ENCODE peak calls at places on chromosome 20, in nine cellular contexts. O is bronchial epithelial cell, B is tibial nerve, M is LoVo, N is AML-193, W is GM10248, P is NCI-H1105, C is NCI-H2081, X is activated gamma-delta T cell treated with Interleukin-2 at 50 U/mL for 16 hours. S is an unnamed sample.

GRCh38 chr20:7695622-7696021 is 244.6 kb downstream of the HAO1 start:
- DNase-seq in O (peak), B (no peak), M (no peak), N (no peak), W (no peak), P (no peak), C (no peak), X (no peak), S (no peak)

GRCh38 chr20:62875419-62876355 is 14.1 kb upstream of the TCFL5 start:
- DNase-seq in O (peak), B (peak), M (peak), N (no peak), W (no peak), P (peak), C (peak), X (no peak), S (peak)

GRCh38 chr20:61807426-61808160 is 258.1 kb downstream of the TAF4 start:
- DNase-seq in O (no peak), B (no peak), M (no peak), N (no peak), W (no peak), P (no peak), C (no peak), X (no peak), S (no peak)

GRCh38 chr20:57211949-57212889 is 54.2 kb downstream of the BMP7 start:
- DNase-seq in O (peak), B (peak), M (peak), N (no peak), W (no peak), P (no peak), C (no peak), X (no peak), S (peak)

GRCh38 chr20:24862606-24863005 is 86.5 kb upstream of the CST7 start:
- DNase-seq in O (no peak), B (no peak), M (no peak), N (no peak), W (no peak), P (no peak), C (no peak), X (no peak), S (no peak)

GRCh38 chr20:32336918-32337347 is 21.2 kb upstream of the ASXL1 start:
- DNase-seq in O (peak), B (peak), M (peak), N (peak), W (no peak), P (no peak), C (peak), X (no peak), S (peak)

GRCh38 chr20:2692036-2692885 is at the start of gene EBF4:
- DNase-seq in O (no peak), B (peak), M (no peak), N (no peak), W (peak), P (peak), C (no peak), X (peak), S (peak)

GRCh38 chr20:36538026-36538764 is 3.1 kb upstream of the MYL9 start:
- DNase-seq in O (no peak), B (no peak), M (no peak), N (no peak), W (no peak), P (no peak), C (no peak), X (no peak), S (no peak)

GRCh38 chr20:63268671-63269439 is 3.8 kb upstream of the ARFGAP1 start:
- DNase-seq in O (peak), B (no peak), M (no peak), N (no peak), W (no peak), P (no peak), C (no peak), X (no peak), S (no peak)

GRCh38 chr20:52595492-52595891 is 376.7 kb upstream of the TSHZ2 start:
- DNase-seq in O (no peak), B (no peak), M (no peak), N (no peak), W (no peak), P (no peak), C (no peak), X (no peak), S (no peak)

GRCh38 chr20:24479595-24479994 is 10.2 kb downstream of the SYNDIG1 start:
- DNase-seq in O (no peak), B (no peak), M (no peak), N (no peak), W (no peak), P (no peak), C (no peak), X (no peak), S (no peak)

GRCh38 chr20:17555106-17555505 is 14.8 kb upstream of the DSTN start:
- DNase-seq in O (no peak), B (no peak), M (no peak), N (no peak), W (no peak), P (no peak), C (no peak), X (no peak), S (no peak)

GRCh38 chr20:21251278-21251677 is 51.9 kb upstream of the XRN2 start:
- DNase-seq in O (peak), B (no peak), M (no peak), N (no peak), W (no peak), P (no peak), C (no peak), X (no peak), S (no peak)

GRCh38 chr20:50027611-50028105 is 44.9 kb downstream of the SNAI1 start:
- DNase-seq in O (peak), B (no peak), M (no peak), N (no peak), W (no peak), P (no peak), C (no peak), X (no peak), S (no peak)

GRCh38 chr20:9570612-9571011 is 56.2 kb downstream of the LAMP5 start:
- DNase-seq in O (no peak), B (no peak), M (no peak), N (no peak), W (no peak), P (no peak), C (no peak), X (no peak), S (no peak)

GRCh38 chr20:37282558-37282957 is 6.9 kb upstream of the MANBAL start:
- DNase-seq in O (peak), B (no peak), M (no peak), N (no peak), W (no peak), P (no peak), C (no peak), X (no peak), S (no peak)

GRCh38 chr20:41361757-41362747 is 4.6 kb downstream of the EMILIN3 start:
- DNase-seq in O (no peak), B (no peak), M (no peak), N (no peak), W (no peak), P (peak), C (no peak), X (no peak), S (no peak)

GRCh38 chr20:19757973-19758887 is at the start of gene RIN2:
- DNase-seq in O (peak), B (peak), M (peak), N (peak), W (peak), P (peak), C (peak), X (no peak), S (peak)

GRCh38 chr20:44483112-44483511 is 7.4 kb downstream of the TTPAL start:
- DNase-seq in O (no peak), B (no peak), M (no peak), N (no peak), W (no peak), P (no peak), C (no peak), X (no peak), S (no peak)

GRCh38 chr20:57332105-57333089 is 2.8 kb downstream of the SPO11 start:
- DNase-seq in O (peak), B (no peak), M (peak), N (no peak), W (no peak), P (no peak), C (no peak), X (no peak), S (no peak)

GRCh38 chr20:20637998-20638397 is 74.4 kb downstream of the RALGAPA2 start:
- DNase-seq in O (no peak), B (no peak), M (no peak), N (no peak), W (no peak), P (no peak), C (no peak), X (no peak), S (no peak)

GRCh38 chr20:34627458-34627857 is 49.4 kb downstream of the PIGU start:
- DNase-seq in O (no peak), B (no peak), M (peak), N (no peak), W (no peak), P (no peak), C (no peak), X (no peak), S (peak)

S was measured in HEK293T.